ENCODE peak calls at places on chromosomes 11 and 22, in eight cellular contexts. One of them, this sample, is unnamed.

GRCh38 chr11:35927067-35927466 is 16.8 kb upstream of the LDLRAD3 start:
- DNase-seq in upper lobe of left lung: no peak
- DNase-seq in heart left ventricle: no peak
- DNase-seq in suprapubic skin: no peak
- DNase-seq in endothelial cell: no peak
- DNase-seq in fibroblast of lung: no peak
- DNase-seq in lung: no peak
- DNase-seq in activated CD8-positive, alpha-beta T cell treated with anti-CD3 and anti-CD28 coated beads for 36 hours: no peak
- DNase-seq in this sample: no peak

GRCh38 chr11:104402812-104403521 is 239.0 kb upstream of the PDGFD start:
- DNase-seq in upper lobe of left lung: no peak
- DNase-seq in heart left ventricle: no peak
- DNase-seq in suprapubic skin: no peak
- DNase-seq in endothelial cell: no peak
- DNase-seq in fibroblast of lung: no peak
- DNase-seq in lung: no peak
- DNase-seq in activated CD8-positive, alpha-beta T cell treated with anti-CD3 and anti-CD28 coated beads for 36 hours: no peak
- DNase-seq in this sample: no peak

GRCh38 chr22:44524806-44525205 is 26.8 kb upstream of the RTL6 start:
- DNase-seq in upper lobe of left lung: no peak
- DNase-seq in heart left ventricle: no peak
- DNase-seq in suprapubic skin: peak
- DNase-seq in endothelial cell: no peak
- DNase-seq in fibroblast of lung: no peak
- DNase-seq in lung: no peak
- DNase-seq in activated CD8-positive, alpha-beta T cell treated with anti-CD3 and anti-CD28 coated beads for 36 hours: no peak
- DNase-seq in this sample: no peak

GRCh38 chr11:118748056-118748455 is 42.9 kb downstream of the DDX6 start:
- DNase-seq in upper lobe of left lung: no peak
- DNase-seq in heart left ventricle: no peak
- DNase-seq in suprapubic skin: no peak
- DNase-seq in endothelial cell: no peak
- DNase-seq in fibroblast of lung: no peak
- DNase-seq in lung: no peak
- DNase-seq in activated CD8-positive, alpha-beta T cell treated with anti-CD3 and anti-CD28 coated beads for 36 hours: no peak
- DNase-seq in this sample: no peak

GRCh38 chr11:33976351-33977199 is 75.0 kb upstream of the CAPRIN1 start:
- DNase-seq in upper lobe of left lung: no peak
- DNase-seq in heart left ventricle: no peak
- DNase-seq in suprapubic skin: no peak
- DNase-seq in endothelial cell: no peak
- DNase-seq in fibroblast of lung: peak
- DNase-seq in lung: no peak
- DNase-seq in activated CD8-positive, alpha-beta T cell treated with anti-CD3 and anti-CD28 coated beads for 36 hours: no peak
- DNase-seq in this sample: no peak

GRCh38 chr11:8766043-8766992 is 83.7 kb downstream of the RPL27A start:
- DNase-seq in upper lobe of left lung: peak
- DNase-seq in heart left ventricle: no peak
- DNase-seq in suprapubic skin: no peak
- DNase-seq in endothelial cell: no peak
- DNase-seq in fibroblast of lung: no peak
- DNase-seq in lung: no peak
- DNase-seq in activated CD8-positive, alpha-beta T cell treated with anti-CD3 and anti-CD28 coated beads for 36 hours: no peak
- DNase-seq in this sample: no peak

GRCh38 chr22:41931701-41932269 is 5.2 kb upstream of the TNFRSF13C start:
- DNase-seq in upper lobe of left lung: no peak
- DNase-seq in heart left ventricle: no peak
- DNase-seq in suprapubic skin: no peak
- DNase-seq in endothelial cell: no peak
- DNase-seq in fibroblast of lung: no peak
- DNase-seq in lung: no peak
- DNase-seq in activated CD8-positive, alpha-beta T cell treated with anti-CD3 and anti-CD28 coated beads for 36 hours: no peak
- DNase-seq in this sample: no peak

GRCh38 chr11:86176165-86176884 is 68.2 kb upstream of the EED start:
- DNase-seq in upper lobe of left lung: no peak
- DNase-seq in heart left ventricle: no peak
- DNase-seq in suprapubic skin: no peak
- DNase-seq in endothelial cell: no peak
- DNase-seq in fibroblast of lung: peak
- DNase-seq in lung: no peak
- DNase-seq in activated CD8-positive, alpha-beta T cell treated with anti-CD3 and anti-CD28 coated beads for 36 hours: peak
- DNase-seq in this sample: no peak

GRCh38 chr11:10326080-10326964 is 21.4 kb downstream of the ADM start:
- DNase-seq in upper lobe of left lung: peak
- DNase-seq in heart left ventricle: no peak
- DNase-seq in suprapubic skin: no peak
- DNase-seq in endothelial cell: no peak
- DNase-seq in fibroblast of lung: peak
- DNase-seq in lung: no peak
- DNase-seq in activated CD8-positive, alpha-beta T cell treated with anti-CD3 and anti-CD28 coated beads for 36 hours: no peak
- DNase-seq in this sample: no peak

GRCh38 chr11:8285796-8286195 is 22.1 kb upstream of the LMO1 start:
- DNase-seq in upper lobe of left lung: no peak
- DNase-seq in heart left ventricle: no peak
- DNase-seq in suprapubic skin: no peak
- DNase-seq in endothelial cell: no peak
- DNase-seq in fibroblast of lung: no peak
- DNase-seq in lung: no peak
- DNase-seq in activated CD8-positive, alpha-beta T cell treated with anti-CD3 and anti-CD28 coated beads for 36 hours: no peak
- DNase-seq in this sample: peak

GRCh38 chr11:88709567-88709966 is 356.2 kb downstream of the GRM5 start:
- DNase-seq in upper lobe of left lung: no peak
- DNase-seq in heart left ventricle: no peak
- DNase-seq in suprapubic skin: peak
- DNase-seq in endothelial cell: no peak
- DNase-seq in fibroblast of lung: no peak
- DNase-seq in lung: no peak
- DNase-seq in activated CD8-positive, alpha-beta T cell treated with anti-CD3 and anti-CD28 coated beads for 36 hours: no peak
- DNase-seq in this sample: no peak

DNA sequence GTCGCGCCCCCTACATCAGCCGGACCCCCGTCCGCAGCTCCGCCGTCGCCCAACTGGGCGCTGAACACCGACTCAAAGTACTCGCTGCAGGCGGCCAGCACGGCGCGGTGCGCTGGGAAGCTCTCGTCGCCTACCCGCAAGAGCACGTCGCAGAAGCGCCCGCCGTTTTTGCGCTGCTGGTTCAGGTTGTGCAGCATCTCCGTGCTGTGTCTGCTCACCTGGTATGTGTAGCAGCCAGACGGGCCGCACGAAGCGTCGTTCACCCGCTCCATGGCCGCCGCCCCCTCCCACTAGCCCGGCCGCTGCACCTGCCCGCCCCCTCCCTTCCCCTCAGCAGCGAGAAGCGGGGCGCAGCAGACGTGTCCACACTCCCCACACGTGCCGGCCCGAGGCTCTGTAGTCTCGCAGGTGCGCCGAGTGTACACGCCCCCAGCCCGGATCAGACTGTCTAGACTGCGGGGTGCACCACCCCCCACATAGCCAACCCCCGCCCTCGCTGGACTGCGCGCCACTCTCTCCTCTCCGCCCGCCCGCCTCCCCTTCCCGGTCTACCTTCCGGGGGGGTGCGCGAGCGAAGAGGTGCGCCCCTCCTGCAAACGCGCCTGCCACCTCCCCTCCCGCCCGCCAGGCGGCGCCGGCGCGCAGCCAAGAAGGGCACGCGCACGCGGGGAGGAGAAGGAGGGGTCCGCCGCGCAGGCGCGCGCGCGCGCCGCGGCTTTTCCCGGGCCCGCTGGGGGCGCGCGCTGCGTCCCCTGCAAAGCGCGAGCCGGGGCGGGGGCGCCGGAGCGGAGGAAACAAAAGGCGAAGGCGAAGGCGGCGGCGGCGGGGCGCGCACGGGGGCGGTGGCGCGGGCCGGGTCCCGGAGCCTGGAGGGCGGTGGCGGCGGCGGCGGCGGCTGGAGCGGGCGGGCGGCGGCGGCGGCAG is 553 bp downstream of the PATZ1 start:
- DNase-seq in upper lobe of left lung: peak
- DNase-seq in heart left ventricle: peak
- DNase-seq in suprapubic skin: peak
- DNase-seq in endothelial cell: peak
- DNase-seq in fibroblast of lung: peak
- DNase-seq in lung: peak
- DNase-seq in activated CD8-positive, alpha-beta T cell treated with anti-CD3 and anti-CD28 coated beads for 36 hours: peak
- DNase-seq in this sample: peak
- TF ChIP-seq CTCF in upper lobe of left lung: peak
- TF ChIP-seq CTCF in heart left ventricle: peak
- TF ChIP-seq CTCF in suprapubic skin: peak
- TF ChIP-seq CTCF in endothelial cell: peak
- TF ChIP-seq CTCF in fibroblast of lung: peak
- TF ChIP-seq CTCF in lung: peak
- TF ChIP-seq CTCF in activated CD8-positive, alpha-beta T cell treated with anti-CD3 and anti-CD28 coated beads for 36 hours: peak
- TF ChIP-seq CTCF in this sample: peak

GRCh38 chr22:37571992-37572373 is 7.9 kb downstream of the LGALS2 start:
- DNase-seq in upper lobe of left lung: no peak
- DNase-seq in heart left ventricle: no peak
- DNase-seq in suprapubic skin: no peak
- DNase-seq in endothelial cell: no peak
- DNase-seq in fibroblast of lung: no peak
- DNase-seq in lung: no peak
- DNase-seq in activated CD8-positive, alpha-beta T cell treated with anti-CD3 and anti-CD28 coated beads for 36 hours: no peak
- DNase-seq in this sample: no peak

GRCh38 chr22:37569921-37570660 is 9.8 kb downstream of the LGALS2 start:
- DNase-seq in upper lobe of left lung: peak
- DNase-seq in heart left ventricle: no peak
- DNase-seq in suprapubic skin: no peak
- DNase-seq in endothelial cell: no peak
- DNase-seq in fibroblast of lung: no peak
- DNase-seq in lung: no peak
- DNase-seq in activated CD8-positive, alpha-beta T cell treated with anti-CD3 and anti-CD28 coated beads for 36 hours: no peak
- DNase-seq in this sample: no peak

GRCh38 chr22:37569009-37569920 is 9.0 kb downstream of the CDC42EP1 start:
- DNase-seq in upper lobe of left lung: peak
- DNase-seq in heart left ventricle: no peak
- DNase-seq in suprapubic skin: no peak
- DNase-seq in endothelial cell: no peak
- DNase-seq in fibroblast of lung: no peak
- DNase-seq in lung: peak
- DNase-seq in activated CD8-positive, alpha-beta T cell treated with anti-CD3 and anti-CD28 coated beads for 36 hours: no peak
- DNase-seq in this sample: no peak

GRCh38 chr22:37570661-37570976 is 9.3 kb downstream of the LGALS2 start:
- DNase-seq in upper lobe of left lung: no peak
- DNase-seq in heart left ventricle: no peak
- DNase-seq in suprapubic skin: no peak
- DNase-seq in endothelial cell: no peak
- DNase-seq in fibroblast of lung: no peak
- DNase-seq in lung: no peak
- DNase-seq in activated CD8-positive, alpha-beta T cell treated with anti-CD3 and anti-CD28 coated beads for 36 hours: no peak
- DNase-seq in this sample: no peak

DNA sequence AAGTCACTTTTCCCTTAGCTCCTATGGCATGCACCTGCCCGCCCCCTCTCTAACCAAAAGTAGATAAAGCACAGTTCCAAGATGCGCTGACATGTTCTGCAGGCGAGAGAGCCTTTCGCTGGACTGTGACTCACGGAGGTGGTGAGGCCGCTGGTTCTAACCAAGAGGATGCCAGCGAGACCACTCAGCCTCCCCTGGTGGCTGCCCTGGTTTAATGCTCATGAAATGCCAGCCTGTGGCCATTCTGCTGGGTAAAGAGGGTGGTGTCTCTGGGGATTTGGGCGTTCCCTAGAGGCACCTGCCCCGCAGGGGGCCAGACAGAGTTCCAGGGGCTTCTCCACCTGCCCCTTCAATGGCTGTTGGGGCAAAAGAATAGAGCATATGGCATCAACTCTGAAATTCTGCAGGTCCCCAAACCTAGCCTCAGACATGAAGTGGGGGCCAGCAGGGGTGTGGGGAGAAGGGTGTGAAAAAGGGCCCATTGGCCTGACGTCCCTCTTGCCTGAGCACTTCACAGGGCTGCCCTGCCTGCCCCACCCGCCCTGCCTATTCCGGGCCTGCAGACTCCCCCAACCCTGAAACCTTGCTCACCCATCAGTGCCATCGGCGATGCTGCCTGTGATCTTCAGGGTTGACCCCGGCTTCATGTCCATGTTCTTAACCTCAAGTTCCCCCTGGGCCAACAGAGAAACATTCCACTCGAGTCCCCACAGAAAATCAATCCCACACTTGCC is 8.5 kb downstream of the LGALS2 start:
- DNase-seq in upper lobe of left lung: no peak
- DNase-seq in heart left ventricle: no peak
- DNase-seq in suprapubic skin: no peak
- DNase-seq in endothelial cell: no peak
- DNase-seq in fibroblast of lung: no peak
- DNase-seq in lung: no peak
- DNase-seq in activated CD8-positive, alpha-beta T cell treated with anti-CD3 and anti-CD28 coated beads for 36 hours: no peak
- DNase-seq in this sample: no peak
- TF ChIP-seq CTCF in upper lobe of left lung: no peak
- TF ChIP-seq CTCF in heart left ventricle: no peak
- TF ChIP-seq CTCF in suprapubic skin: no peak
- TF ChIP-seq CTCF in endothelial cell: no peak
- TF ChIP-seq CTCF in fibroblast of lung: no peak
- TF ChIP-seq CTCF in lung: no peak
- TF ChIP-seq CTCF in activated CD8-positive, alpha-beta T cell treated with anti-CD3 and anti-CD28 coated beads for 36 hours: no peak
- TF ChIP-seq CTCF in this sample: no peak

GRCh38 chr11:66720223-66720898 is 8.7 kb downstream of the SPTBN2 start:
- DNase-seq in upper lobe of left lung: peak
- DNase-seq in heart left ventricle: no peak
- DNase-seq in suprapubic skin: no peak
- DNase-seq in endothelial cell: peak
- DNase-seq in fibroblast of lung: peak
- DNase-seq in lung: peak
- DNase-seq in activated CD8-positive, alpha-beta T cell treated with anti-CD3 and anti-CD28 coated beads for 36 hours: peak
- DNase-seq in this sample: peak

GRCh38 chr11:66719111-66719872 is 9.7 kb downstream of the SPTBN2 start:
- DNase-seq in upper lobe of left lung: no peak
- DNase-seq in heart left ventricle: no peak
- DNase-seq in suprapubic skin: no peak
- DNase-seq in endothelial cell: no peak
- DNase-seq in fibroblast of lung: no peak
- DNase-seq in lung: no peak
- DNase-seq in activated CD8-positive, alpha-beta T cell treated with anti-CD3 and anti-CD28 coated beads for 36 hours: no peak
- DNase-seq in this sample: no peak

GRCh38 chr11:66720899-66721470 is 8.0 kb downstream of the SPTBN2 start:
- DNase-seq in upper lobe of left lung: no peak
- DNase-seq in heart left ventricle: no peak
- DNase-seq in suprapubic skin: no peak
- DNase-seq in endothelial cell: no peak
- DNase-seq in fibroblast of lung: no peak
- DNase-seq in lung: no peak
- DNase-seq in activated CD8-positive, alpha-beta T cell treated with anti-CD3 and anti-CD28 coated beads for 36 hours: no peak
- DNase-seq in this sample: no peak

GRCh38 chr11:66717925-66718319 is 11.1 kb downstream of the SPTBN2 start:
- DNase-seq in upper lobe of left lung: no peak
- DNase-seq in heart left ventricle: no peak
- DNase-seq in suprapubic skin: no peak
- DNase-seq in endothelial cell: no peak
- DNase-seq in fibroblast of lung: no peak
- DNase-seq in lung: no peak
- DNase-seq in activated CD8-positive, alpha-beta T cell treated with anti-CD3 and anti-CD28 coated beads for 36 hours: no peak
- DNase-seq in this sample: no peak

GRCh38 chr11:66718320-66718971 is 10.6 kb downstream of the SPTBN2 start:
- DNase-seq in upper lobe of left lung: peak
- DNase-seq in heart left ventricle: no peak
- DNase-seq in suprapubic skin: no peak
- DNase-seq in endothelial cell: peak
- DNase-seq in fibroblast of lung: no peak
- DNase-seq in lung: peak
- DNase-seq in activated CD8-positive, alpha-beta T cell treated with anti-CD3 and anti-CD28 coated beads for 36 hours: no peak
- DNase-seq in this sample: no peak
- TF ChIP-seq CTCF in upper lobe of left lung: no peak
- TF ChIP-seq CTCF in heart left ventricle: no peak
- TF ChIP-seq CTCF in suprapubic skin: no peak
- TF ChIP-seq CTCF in endothelial cell: peak
- TF ChIP-seq CTCF in fibroblast of lung: no peak
- TF ChIP-seq CTCF in lung: no peak
- TF ChIP-seq CTCF in activated CD8-positive, alpha-beta T cell treated with anti-CD3 and anti-CD28 coated beads for 36 hours: no peak
- TF ChIP-seq CTCF in this sample: peak

GRCh38 chr11:31887180-31887579 is 76.1 kb upstream of the PAX6 start:
- DNase-seq in upper lobe of left lung: no peak
- DNase-seq in heart left ventricle: no peak
- DNase-seq in suprapubic skin: no peak
- DNase-seq in endothelial cell: no peak
- DNase-seq in fibroblast of lung: no peak
- DNase-seq in lung: no peak
- DNase-seq in activated CD8-positive, alpha-beta T cell treated with anti-CD3 and anti-CD28 coated beads for 36 hours: peak
- DNase-seq in this sample: no peak
- TF ChIP-seq CTCF in upper lobe of left lung: no peak
- TF ChIP-seq CTCF in heart left ventricle: no peak
- TF ChIP-seq CTCF in suprapubic skin: no peak
- TF ChIP-seq CTCF in endothelial cell: peak
- TF ChIP-seq CTCF in fibroblast of lung: peak
- TF ChIP-seq CTCF in lung: no peak
- TF ChIP-seq CTCF in activated CD8-positive, alpha-beta T cell treated with anti-CD3 and anti-CD28 coated beads for 36 hours: no peak
- TF ChIP-seq CTCF in this sample: peak